ENCODE peak calls at places on chromosomes 6 and 20, in four cellular contexts. R, J, Y and K are unnamed samples.

GRCh38 chr6:139376054-139376355 is 1.6 kb upstream of the CITED2 start:
- DNase-seq in R (no peak), J (peak; percentile 39), Y (peak; percentile 38), K (no peak)

GRCh38 chr6:107032051-107032450 is 4.1 kb downstream of the MTRES1 start:
- DNase-seq in R (no peak), J (peak; percentile 1), Y (no peak), K (no peak)

GRCh38 chr6:107715523-107716321 is 108.4 kb downstream of the SCML4 start:
- DNase-seq in R (no peak), J (no peak), Y (no peak), K (no peak)

GRCh38 chr6:95679981-95680380 is 102.6 kb downstream of the MANEA start:
- DNase-seq in R (no peak), J (no peak), Y (no peak), K (no peak)

GRCh38 chr6:11956781-11957180 is 55.3 kb upstream of the HIVEP1 start:
- DNase-seq in R (no peak), J (no peak), Y (no peak), K (no peak)

GRCh38 chr20:62066339-62066982 is 780 bp upstream of the TAF4 start:
- DNase-seq in R (peak; percentile 58), J (peak; percentile 76), Y (no peak), K (no peak)

GRCh38 chr20:59778615-59779200 is 154.7 kb downstream of the SYCP2 start:
- DNase-seq in R (no peak), J (no peak), Y (no peak), K (no peak)

GRCh38 chr20:23659989-23660837 is 22.5 kb upstream of the CST3 start:
- DNase-seq in R (no peak), J (no peak), Y (no peak), K (no peak)

GRCh38 chr20:23255658-23256385 is 94.8 kb upstream of the NXT1 start:
- DNase-seq in R (no peak), J (no peak), Y (no peak), K (no peak)

GRCh38 chr20:41428285-41428684 is 61.7 kb upstream of the EMILIN3 start:
- DNase-seq in R (no peak), J (peak; percentile 28), Y (no peak), K (no peak)

GRCh38 chr6:47141166-47141565 is 99.0 kb upstream of the ADGRF1 start:
- DNase-seq in R (no peak), J (no peak), Y (no peak), K (no peak)

GRCh38 chr6:105592329-105592728 is 189.4 kb upstream of the PREP start:
- DNase-seq in R (no peak), J (no peak), Y (no peak), K (no peak)

GRCh38 chr6:163577404-163577803 is 162.9 kb downstream of the QKI start:
- DNase-seq in R (no peak), J (no peak), Y (no peak), K (no peak)

GRCh38 chr6:4625557-4625956 is 150.6 kb upstream of the CDYL start:
- DNase-seq in R (no peak), J (no peak), Y (no peak), K (no peak)

GRCh38 chr20:6976535-6976934 is 209.0 kb downstream of the BMP2 start:
- DNase-seq in R (no peak), J (no peak), Y (no peak), K (peak; percentile 9)

GRCh38 chr6:35474129-35474977 is 6.2 kb downstream of the RPL10A start:
- DNase-seq in R (no peak), J (no peak), Y (no peak), K (no peak)

GRCh38 chr6:111653961-111654360 is 48.3 kb upstream of the TRAF3IP2 start:
- DNase-seq in R (no peak), J (no peak), Y (no peak), K (no peak)

GRCh38 chr6:118565317-118565960 is 17.3 kb downstream of the PLN start:
- DNase-seq in R (peak; percentile 17), J (peak; percentile 16), Y (peak; percentile 65), K (no peak)

GRCh38 chr20:57505991-57506390 is 18.9 kb downstream of the CTCFL start:
- DNase-seq in R (no peak), J (no peak), Y (no peak), K (no peak)

GRCh38 chr6:5435449-5435848 is 174.1 kb downstream of the FARS2 start:
- DNase-seq in R (no peak), J (no peak), Y (no peak), K (no peak)

GRCh38 chr20:3199976-3200755 is 4.3 kb downstream of the DDRGK1 start:
- DNase-seq in R (no peak), J (no peak), Y (no peak), K (no peak)

GRCh38 chr20:38762174-38762573 is 13.9 kb downstream of the ACTR5 start:
- DNase-seq in R (no peak), J (no peak), Y (no peak), K (no peak)

DNA sequence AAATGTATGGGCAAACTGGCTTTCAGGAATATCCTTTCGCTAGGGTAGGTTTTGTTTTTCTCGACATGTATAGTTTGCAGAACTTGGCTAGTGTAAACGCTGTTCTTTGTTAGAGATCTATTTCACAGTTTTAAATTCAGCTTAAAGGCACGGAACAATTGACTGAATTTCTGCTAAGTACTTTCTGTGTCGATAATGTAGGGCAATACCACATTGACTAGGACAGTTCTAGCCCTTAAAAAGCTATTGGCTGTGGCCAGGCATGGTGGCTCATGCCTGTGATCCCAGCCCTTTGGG is 92.8 kb downstream of the CEP57L1 start:
- DNase-seq in R (no peak), J (no peak), Y (no peak), K (no peak)
- TF ChIP-seq POLR2AphosphoS5 in R (no peak), J (no peak), Y (no peak), K (no peak)

DNA sequence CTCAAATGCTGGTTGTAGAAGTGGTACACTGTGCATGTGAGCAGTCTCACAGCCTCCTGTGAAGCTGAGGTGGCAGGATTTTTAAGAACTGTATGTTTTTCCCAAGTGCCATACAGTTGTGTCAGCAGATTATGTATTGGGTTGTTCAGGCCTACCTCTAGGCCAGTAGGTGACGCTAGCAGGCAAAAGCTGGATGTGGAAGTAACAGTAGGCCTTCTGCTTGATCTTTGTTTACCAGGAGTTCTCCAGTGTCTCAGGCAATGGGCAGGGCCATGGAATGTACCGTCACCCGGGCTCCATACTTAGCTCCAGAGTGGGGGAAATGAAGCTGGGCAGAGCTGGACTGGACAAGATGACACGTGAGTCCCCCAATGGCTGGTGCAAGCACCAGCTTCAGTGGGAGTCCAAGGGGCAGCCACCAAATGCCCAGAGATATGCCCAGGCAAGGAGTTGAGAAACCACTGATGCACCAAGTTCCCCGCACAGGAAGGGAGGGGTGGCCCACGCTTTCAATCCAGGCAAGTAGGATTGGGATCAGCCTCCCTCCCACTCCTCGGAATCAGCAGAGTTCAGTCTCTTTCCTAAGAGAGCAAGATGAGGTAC is 289.7 kb downstream of the HTR1B start:
- DNase-seq in R (no peak), J (no peak), Y (no peak), K (no peak)
- TF ChIP-seq SPI1 in R (no peak), J (no peak), Y (no peak), K (no peak)

GRCh38 chr6:41728954-41729353 is 6.5 kb downstream of the TFEB start:
- DNase-seq in R (no peak), J (no peak), Y (no peak), K (no peak)

GRCh38 chr6:41727705-41728072 is 7.7 kb downstream of the TFEB start:
- DNase-seq in R (no peak), J (no peak), Y (no peak), K (no peak)

GRCh38 chr6:41726876-41727275 is 8.5 kb downstream of the TFEB start:
- DNase-seq in R (no peak), J (no peak), Y (no peak), K (no peak)

GRCh38 chr6:41729624-41730023 is 5.8 kb downstream of the TFEB start:
- DNase-seq in R (no peak), J (no peak), Y (no peak), K (no peak)

DNA sequence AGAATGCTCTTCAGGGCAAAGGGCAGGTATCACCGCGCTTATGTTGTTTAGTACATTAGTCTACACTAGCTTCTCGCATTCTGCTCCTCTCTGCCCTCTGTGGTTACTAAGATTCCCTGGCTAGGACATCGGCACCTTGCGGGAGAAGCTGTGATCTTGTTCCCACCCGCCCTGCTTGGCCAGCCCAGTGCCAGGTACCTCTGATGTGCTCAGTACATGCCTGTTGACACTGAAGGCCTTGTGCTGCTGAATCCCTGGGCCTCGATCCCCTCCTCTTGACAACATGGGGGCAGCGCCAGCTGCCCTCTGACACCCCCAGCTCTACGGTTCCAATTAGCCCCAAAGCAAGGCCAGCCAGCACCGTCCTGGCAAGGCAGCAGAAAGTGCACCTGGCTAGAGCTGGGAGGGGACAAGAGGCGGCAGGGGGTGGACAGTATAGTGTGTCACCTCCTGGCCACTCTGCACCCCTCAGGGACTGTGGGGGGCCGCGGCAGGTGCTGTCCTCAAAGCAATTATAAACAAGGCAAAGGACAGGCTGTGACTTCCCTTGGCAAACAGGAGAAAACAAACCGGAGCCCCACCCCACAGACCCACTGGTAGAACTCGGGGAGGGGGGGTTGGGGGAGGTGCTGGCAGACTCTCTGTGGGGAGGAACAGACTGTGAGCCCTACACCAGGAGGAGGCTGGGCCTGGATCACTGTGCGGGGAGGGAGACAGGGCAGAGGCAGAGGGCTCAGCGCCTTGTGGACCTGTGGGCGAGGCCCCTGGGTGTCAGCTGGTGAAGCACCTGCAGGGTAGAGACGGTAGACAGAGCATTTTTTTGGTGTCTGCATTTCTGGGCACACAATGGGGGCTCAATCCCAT is 7.1 kb downstream of the TFEB start:
- DNase-seq in R (no peak), J (no peak), Y (no peak), K (no peak)
- TF ChIP-seq POLR2AphosphoS5 in R (no peak), J (no peak), Y (no peak), K (no peak)

DNA sequence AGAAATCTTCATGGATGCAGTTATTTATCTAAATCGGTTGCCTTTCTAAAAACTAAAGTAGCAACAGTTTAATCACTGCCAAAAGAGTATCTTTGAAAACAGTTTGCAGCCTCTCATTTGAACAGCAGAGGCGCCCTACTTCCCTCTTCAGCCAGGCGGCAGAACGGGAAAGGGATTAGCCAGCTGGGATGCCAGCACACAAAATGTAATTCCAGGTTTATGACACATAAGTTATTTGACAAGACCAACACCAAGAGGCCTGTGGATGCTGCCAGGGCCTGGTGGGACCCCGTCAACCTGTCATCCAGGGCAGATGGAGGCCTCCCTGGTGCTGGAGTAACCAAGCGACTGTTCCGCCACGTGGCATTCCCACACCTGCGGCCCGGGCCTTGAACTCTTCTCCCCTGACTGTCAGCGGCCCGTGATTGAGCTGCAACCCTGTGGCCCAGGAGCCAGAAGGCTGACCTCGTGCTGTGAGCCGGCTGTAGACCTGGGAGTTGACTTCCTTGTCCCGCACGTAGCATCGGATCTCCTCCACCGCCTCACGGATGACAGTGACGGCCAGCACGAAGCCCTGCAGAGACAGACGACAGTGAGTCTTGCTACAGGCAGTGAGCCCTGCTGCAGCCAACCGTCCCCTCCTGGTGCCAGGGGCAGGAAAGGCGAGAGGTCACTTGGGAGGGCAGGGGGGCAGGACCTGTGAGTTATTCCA is 55.5 kb downstream of the ATP9A start:
- DNase-seq in R (no peak), J (peak; percentile 28), Y (no peak), K (no peak)
- TF ChIP-seq SPI1 in R (no peak), J (no peak), Y (no peak), K (no peak)